ENCODE peak calls at places on chromosomes 11 and 22, in eight cellular contexts. N, A, M, F, D, G, T and L are unnamed samples.

GRCh38 chr11:17519486-17519885 is 24.7 kb downstream of the USH1C start:
- DNase-seq in D (no peak), T (no peak), F (no peak), G (no peak), A (no peak), N (no peak), M (no peak), L (no peak)

GRCh38 chr11:121547574-121547973 is 94.8 kb upstream of the SORL1-AS1 start:
- DNase-seq in D (no peak), M (no peak), G (no peak), N (no peak), T (no peak), F (no peak), A (no peak), L (no peak)

GRCh38 chr11:111520565-111520964 is 6.0 kb downstream of the HOATZ start:
- DNase-seq in N (no peak), T (no peak), G (no peak), A (no peak), D (no peak), M (no peak), F (no peak), L (no peak)

GRCh38 chr11:48107188-48107704 is 109.4 kb upstream of the OR4B1 start:
- DNase-seq in G (no peak), A (no peak), F (peak; percentile 73), D (no peak), T (peak; percentile 44), M (no peak), N (peak; percentile 56), L (no peak)

GRCh38 chr11:67165595-67165994 is 46.5 kb downstream of the KDM2A start:
- DNase-seq in T (no peak), M (no peak), G (no peak), F (no peak), A (no peak), D (no peak), N (no peak), L (no peak)

GRCh38 chr11:33588056-33588455 is 112.6 kb downstream of the C11orf91 start:
- DNase-seq in N (no peak), A (no peak), G (no peak), D (no peak), F (no peak), M (no peak), T (no peak), L (no peak)

GRCh38 chr11:12643029-12643428 is 31.2 kb upstream of the TEAD1 start:
- DNase-seq in F (no peak), D (no peak), M (no peak), T (no peak), A (no peak), G (no peak), N (no peak), L (no peak)

GRCh38 chr22:47090591-47091240 is 328.3 kb downstream of the TBC1D22A start:
- DNase-seq in M (no peak), N (peak; percentile 25), A (peak; percentile 72), D (no peak), T (peak; percentile 16), F (no peak), G (no peak), L (peak; percentile 52)

GRCh38 chr11:69115586-69116560 is 39.9 kb upstream of the SMIM38 start:
- DNase-seq in F (no peak), A (no peak), T (no peak), M (no peak), N (no peak), D (no peak), G (no peak), L (no peak)

GRCh38 chr11:34613462-34614183 is 7.3 kb upstream of the EHF start:
- DNase-seq in D (no peak), N (no peak), M (no peak), G (peak; percentile 13), F (no peak), T (no peak), A (no peak), L (no peak)

GRCh38 chr22:40631925-40632324 is 4.6 kb downstream of the MRTFA start:
- DNase-seq in M (no peak), N (no peak), G (no peak), F (no peak), T (no peak), D (no peak), A (no peak), L (no peak)

GRCh38 chr11:27319065-27319464 is 44.0 kb downstream of the CCDC34 start:
- DNase-seq in A (no peak), T (no peak), G (no peak), N (peak; percentile 3), M (no peak), D (no peak), F (no peak), L (no peak)

GRCh38 chr11:9003573-9004309 is at the start of gene NRIP3:
- DNase-seq in N (peak; percentile 67), A (peak; percentile 92), F (peak; percentile 76), D (peak; percentile 52), M (peak; percentile 77), T (peak; percentile 72), G (peak; percentile 61), L (peak; percentile 20)

GRCh38 chr11:44596541-44597276 is 31.2 kb downstream of the CD82 start:
- DNase-seq in N (peak; percentile 71), A (no peak), F (peak; percentile 76), G (no peak), M (peak; percentile 54), D (no peak), T (peak; percentile 81), L (no peak)

GRCh38 chr11:112392860-112393259 is 132.2 kb upstream of the PLET1 start:
- DNase-seq in F (no peak), A (peak; percentile 88), G (no peak), T (no peak), N (no peak), M (no peak), D (no peak), L (no peak)